ENCODE peak calls at places on chromosome 4, in six cellular contexts. T is PC-3, Z is Caco-2, G is H7, L is neural progenitor cell, N is uterus. H is an unnamed sample.

GRCh38 chr4:34953145-34953799 is 1291.0 kb downstream of the ARAP2 start:
- DNase-seq in Z (peak; percentile 78), G (no peak), N (no peak), L (peak; percentile 10), T (peak; percentile 74), H (no peak)

GRCh38 chr4:85779165-85779564 is 304.2 kb downstream of the ARHGAP24 start:
- DNase-seq in L (no peak), N (no peak), T (peak; percentile 24), Z (no peak), G (no peak), H (no peak)

GRCh38 chr4:78644063-78644691 is 92.6 kb downstream of the ANXA3 start:
- DNase-seq in G (no peak), L (no peak), N (no peak), T (peak; percentile 28), Z (no peak), H (no peak)

GRCh38 chr4:99180367-99181169 is 36.5 kb upstream of the ADH4 start:
- DNase-seq in T (peak; percentile 68), Z (no peak), G (no peak), L (no peak), N (peak; percentile 20), H (no peak)

GRCh38 chr4:184146951-184147350 is 70.7 kb downstream of the ENPP6 start:
- DNase-seq in G (no peak), L (no peak), N (no peak), Z (no peak), T (no peak), H (no peak)

GRCh38 chr4:113674251-113674650 is 87.3 kb downstream of the CAMK2D start:
- DNase-seq in G (no peak), L (no peak), T (no peak), Z (no peak), N (no peak), H (no peak)

GRCh38 chr4:151658959-151659593 is 101.7 kb downstream of the GATB start:
- DNase-seq in G (no peak), Z (no peak), L (no peak), T (no peak), N (no peak), H (no peak)

GRCh38 chr4:152488246-152488645 is 47.6 kb downstream of the FBXW7 start:
- DNase-seq in L (no peak), G (no peak), N (no peak), T (no peak), Z (no peak), H (no peak)

GRCh38 chr4:159003420-159004253 is 99.2 kb upstream of the RAPGEF2 start:
- DNase-seq in N (no peak), L (no peak), Z (no peak), G (no peak), T (no peak), H (no peak)

GRCh38 chr4:141860974-141861373 is 224.6 kb downstream of the IL15 start:
- DNase-seq in G (peak; percentile 4), L (no peak), T (peak; percentile 61), N (no peak), Z (no peak), H (no peak)

GRCh38 chr4:122827258-122827887 is 742 bp downstream of the FGF2 start:
- DNase-seq in L (peak; percentile 57), G (peak; percentile 67), N (peak; percentile 60), Z (peak; percentile 45), T (peak; percentile 33), H (no peak)

GRCh38 chr4:85402371-85402770 is 72.6 kb upstream of the ARHGAP24 start:
- DNase-seq in G (no peak), N (no peak), Z (no peak), L (no peak), T (no peak), H (no peak)

GRCh38 chr4:41967392-41967791 is 14.2 kb upstream of the DCAF4L1 start:
- DNase-seq in N (no peak), Z (no peak), T (peak; percentile 82), G (no peak), L (no peak), H (no peak)

GRCh38 chr4:41120297-41121217 is 93.8 kb downstream of the APBB2 start:
- DNase-seq in T (no peak), G (no peak), Z (no peak), L (no peak), N (peak; percentile 79), H (no peak)

GRCh38 chr4:157220026-157220881 is at the start of gene GRIA2:
- DNase-seq in N (peak; percentile 68), T (no peak), G (peak; percentile 87), L (peak; percentile 93), Z (peak; percentile 4), H (no peak)

GRCh38 chr4:106195435-106195950 is 120.5 kb downstream of the TBCK start:
- DNase-seq in G (no peak), N (no peak), L (peak; percentile 11), Z (no peak), T (no peak), H (no peak)

GRCh38 chr4:137266511-137266910 is 265.8 kb downstream of the PCDH18 start:
- DNase-seq in Z (no peak), L (no peak), N (no peak), G (no peak), T (peak; percentile 20), H (no peak)

GRCh38 chr4:105599475-105599874 is 47.1 kb downstream of the ARHGEF38 start:
- DNase-seq in T (no peak), L (no peak), G (no peak), N (no peak), Z (no peak), H (no peak)

GRCh38 chr4:76209876-76210275 is 3.7 kb downstream of the SCARB2 start:
- DNase-seq in T (no peak), N (no peak), Z (no peak), G (no peak), L (no peak), H (no peak)
- H3K4me3 ChIP-seq in T (no peak overlapping the region), N (no peak overlapping the region), Z (no peak overlapping the region), G (no peak overlapping the region), L (no peak overlapping the region), H (no peak overlapping the region)

GRCh38 chr4:65521666-65522065 is 148.6 kb downstream of the EPHA5 start:
- DNase-seq in Z (no peak), L (no peak), G (no peak), N (no peak), T (no peak), H (no peak)
- H3K4me3 ChIP-seq in Z (no peak overlapping the region), L (no peak overlapping the region), G (no peak overlapping the region), N (no peak overlapping the region), T (no peak overlapping the region), H (no peak overlapping the region)

GRCh38 chr4:87973283-87974169 is 2.0 kb upstream of the SPP1 start:
- DNase-seq in L (peak; percentile 69), Z (peak; percentile 57), G (peak; percentile 49), N (peak; percentile 59), T (peak; percentile 70), H (no peak)
- H3K4me3 ChIP-seq in L (peak overlapping the region; percentile 39), Z (no peak overlapping the region), G (no peak overlapping the region), N (no peak overlapping the region), T (no peak overlapping the region), H (no peak overlapping the region)

DNA sequence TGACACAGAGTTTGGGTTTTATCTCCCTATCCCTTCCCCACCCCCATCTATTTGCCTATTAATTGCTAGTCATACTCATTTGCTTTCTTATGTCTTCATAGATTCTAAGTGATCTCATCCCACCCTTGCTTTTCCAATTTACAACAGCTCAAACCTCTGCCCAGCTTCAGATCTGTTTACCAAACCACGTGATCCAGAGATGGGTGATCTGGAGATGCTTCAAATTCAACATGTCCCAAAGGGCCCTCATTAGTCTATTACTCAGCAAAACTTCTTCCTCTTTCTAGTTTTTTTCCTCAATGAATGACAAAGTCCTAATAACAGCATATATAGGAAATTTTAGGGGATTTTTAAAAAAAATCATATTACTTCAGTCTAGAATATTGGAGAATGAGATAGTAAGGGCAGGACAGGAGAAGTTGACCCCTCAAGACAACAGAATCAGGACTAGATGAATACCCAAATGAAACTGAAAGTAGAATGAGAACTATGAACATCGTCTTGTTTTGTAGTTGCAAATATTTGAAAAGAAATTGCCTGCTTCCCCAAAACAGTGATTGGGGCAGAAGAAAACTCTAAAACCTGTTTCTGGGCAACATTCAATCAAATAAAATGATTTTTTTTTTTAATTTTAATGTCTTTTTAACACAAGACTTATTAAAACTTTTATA is 127.1 kb downstream of the CFAP299 start:
- DNase-seq in T (no peak), Z (no peak), L (no peak), G (no peak), N (no peak), H (no peak)
- H3K4me3 ChIP-seq in T (no peak overlapping the region), Z (no peak overlapping the region), L (no peak overlapping the region), G (no peak overlapping the region), N (no peak overlapping the region), H (no peak overlapping the region)

DNA sequence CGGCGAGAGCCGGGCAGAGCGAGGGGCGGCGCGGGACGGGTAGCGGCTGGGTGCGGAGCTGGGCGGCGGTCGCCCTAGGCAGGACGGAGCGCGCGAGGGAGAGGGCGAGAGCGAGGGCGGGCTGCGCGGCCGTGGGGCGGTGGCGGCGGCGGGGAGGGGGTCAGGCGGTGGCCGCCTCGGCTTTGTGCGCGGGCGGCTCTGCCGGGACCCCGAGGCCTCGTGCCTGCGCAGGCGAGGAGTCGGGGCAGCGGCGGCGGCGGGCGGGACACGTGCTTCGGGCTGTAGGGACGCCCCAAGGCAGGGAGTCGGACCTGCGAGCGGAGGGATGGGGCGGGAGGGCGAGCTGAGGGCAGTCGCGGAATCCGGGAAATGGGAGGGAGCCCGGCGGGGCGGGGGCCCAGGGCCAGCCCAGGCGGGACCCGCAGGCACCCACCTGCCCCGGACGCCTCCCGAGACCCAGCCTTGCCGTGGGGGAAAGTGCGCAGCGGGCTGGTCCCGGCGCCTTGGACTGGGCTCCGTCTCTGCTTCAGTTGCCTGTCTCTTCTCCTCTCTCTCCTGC is 465 bp downstream of the BMPR1B start:
- DNase-seq in N (peak; percentile 37), G (peak; percentile 85), T (peak; percentile 54), L (peak; percentile 80), Z (peak; percentile 66), H (no peak)
- H3K4me3 ChIP-seq in N (peak overlapping the region; percentile 55), G (peak overlapping the region; percentile 68), T (peak overlapping the region; percentile 94), L (peak overlapping the region; percentile 53), Z (peak overlapping the region; percentile 56), H (peak overlapping the region; percentile 53)